ENCODE peak calls at places on chromosomes 4 and X, in five cellular contexts. One of them, this sample, is unnamed. For H3K36me3, the result is how much of the 10 kb centered on the place peaks cover.

GRCh38 chr4:59195867-59196266 is 2004.3 kb upstream of the ADGRL3 start:
- DNase-seq in BJ: no peak
- DNase-seq in SJSA1: no peak
- DNase-seq in ovary: no peak
- DNase-seq in NT2/D1: no peak
- DNase-seq in this sample: no peak

GRCh38 chrX:70049925-70050324 is at the start of gene AWAT2:
- DNase-seq in BJ: no peak
- DNase-seq in SJSA1: no peak
- DNase-seq in ovary: no peak
- DNase-seq in NT2/D1: no peak
- DNase-seq in this sample: no peak

GRCh38 chr4:7844247-7844991 is 95.2 kb downstream of the AFAP1 start:
- DNase-seq in BJ: peak
- DNase-seq in SJSA1: peak
- DNase-seq in ovary: peak
- DNase-seq in NT2/D1: peak
- DNase-seq in this sample: peak

GRCh38 chr4:14967982-14968381 is 34.3 kb upstream of the CPEB2 start:
- DNase-seq in BJ: no peak
- DNase-seq in SJSA1: no peak
- DNase-seq in ovary: no peak
- DNase-seq in NT2/D1: no peak
- DNase-seq in this sample: no peak

GRCh38 chrX:16612257-16612987 is 37.5 kb upstream of the S100G start:
- DNase-seq in BJ: no peak
- DNase-seq in SJSA1: no peak
- DNase-seq in ovary: no peak
- DNase-seq in NT2/D1: peak
- DNase-seq in this sample: no peak

GRCh38 chr4:93764647-93765246 is 63.8 kb upstream of the ATOH1 start:
- DNase-seq in BJ: peak
- DNase-seq in SJSA1: no peak
- DNase-seq in ovary: no peak
- DNase-seq in NT2/D1: no peak
- DNase-seq in this sample: peak

GRCh38 chrX:109740076-109740809 is 7.2 kb upstream of the ACSL4 start:
- DNase-seq in BJ: no peak
- DNase-seq in SJSA1: no peak
- DNase-seq in ovary: no peak
- DNase-seq in NT2/D1: no peak
- DNase-seq in this sample: no peak

GRCh38 chr4:159010563-159011260 is 92.2 kb upstream of the RAPGEF2 start:
- DNase-seq in BJ: peak
- DNase-seq in SJSA1: no peak
- DNase-seq in ovary: peak
- DNase-seq in NT2/D1: no peak
- DNase-seq in this sample: no peak

GRCh38 chr4:55269970-55270369 is 76.1 kb upstream of the SRD5A3 start:
- DNase-seq in BJ: no peak
- DNase-seq in SJSA1: no peak
- DNase-seq in ovary: no peak
- DNase-seq in NT2/D1: no peak
- DNase-seq in this sample: no peak

GRCh38 chrX:39755152-39756032 is 342.4 kb downstream of the BCOR start:
- DNase-seq in BJ: peak
- DNase-seq in SJSA1: peak
- DNase-seq in ovary: peak
- DNase-seq in NT2/D1: peak
- DNase-seq in this sample: peak

GRCh38 chr4:163400911-163401310 is 57.2 kb downstream of the NPY5R start:
- DNase-seq in BJ: no peak
- DNase-seq in SJSA1: no peak
- DNase-seq in ovary: no peak
- DNase-seq in NT2/D1: no peak
- DNase-seq in this sample: no peak

GRCh38 chrX:151974336-151975227 is at the start of gene GABRE:
- DNase-seq in BJ: no peak
- DNase-seq in SJSA1: peak
- DNase-seq in ovary: peak
- DNase-seq in NT2/D1: no peak
- DNase-seq in this sample: peak

GRCh38 chr4:136395212-136395722 is 1137.0 kb downstream of the PCDH18 start:
- DNase-seq in BJ: no peak
- DNase-seq in SJSA1: no peak
- DNase-seq in ovary: no peak
- DNase-seq in NT2/D1: no peak
- DNase-seq in this sample: peak

GRCh38 chr4:81260443-81261102 is 45.6 kb upstream of the PRKG2 start:
- DNase-seq in BJ: no peak
- DNase-seq in SJSA1: no peak
- DNase-seq in ovary: no peak
- DNase-seq in NT2/D1: no peak
- DNase-seq in this sample: no peak

GRCh38 chr4:87353592-87353991 is 30.9 kb upstream of the HSD17B13 start:
- DNase-seq in BJ: no peak
- DNase-seq in SJSA1: no peak
- DNase-seq in ovary: no peak
- DNase-seq in NT2/D1: peak
- DNase-seq in this sample: peak

GRCh38 chr4:94826206-94826605 is 68.5 kb downstream of the BMPR1B start:
- DNase-seq in BJ: no peak
- DNase-seq in SJSA1: no peak
- DNase-seq in ovary: no peak
- DNase-seq in NT2/D1: no peak
- DNase-seq in this sample: no peak

GRCh38 chr4:45629717-45630116 is 494.1 kb downstream of the GABRG1 start:
- DNase-seq in BJ: no peak
- DNase-seq in SJSA1: no peak
- DNase-seq in ovary: no peak
- DNase-seq in NT2/D1: no peak
- DNase-seq in this sample: no peak

GRCh38 chr4:23034726-23035125 is 342.0 kb downstream of the GBA3 start:
- DNase-seq in BJ: no peak
- DNase-seq in SJSA1: no peak
- DNase-seq in ovary: no peak
- DNase-seq in NT2/D1: no peak
- DNase-seq in this sample: no peak

GRCh38 chr4:2172627-2173231 is 69.2 kb downstream of the HAUS3 start:
- DNase-seq in BJ: no peak
- DNase-seq in SJSA1: no peak
- DNase-seq in ovary: no peak
- DNase-seq in NT2/D1: no peak
- DNase-seq in this sample: no peak

GRCh38 chr4:87240341-87240740 is 19.9 kb upstream of the KLHL8 start:
- DNase-seq in BJ: no peak
- DNase-seq in SJSA1: no peak
- DNase-seq in ovary: no peak
- DNase-seq in NT2/D1: no peak
- DNase-seq in this sample: no peak

GRCh38 chr4:72527038-72527646 is 41.9 kb downstream of the ADAMTS3 start:
- DNase-seq in BJ: no peak
- DNase-seq in SJSA1: no peak
- DNase-seq in ovary: no peak
- DNase-seq in NT2/D1: no peak
- DNase-seq in this sample: no peak

GRCh38 chr4:76962406-76963135 is 13.0 kb downstream of the SEPTIN11 start:
- DNase-seq in BJ: no peak
- DNase-seq in SJSA1: no peak
- DNase-seq in ovary: no peak
- DNase-seq in NT2/D1: no peak
- DNase-seq in this sample: no peak

GRCh38 chr4:168784786-168785461 is 225.1 kb downstream of the CBR4 start:
- DNase-seq in BJ: no peak
- DNase-seq in SJSA1: no peak
- DNase-seq in ovary: no peak
- DNase-seq in NT2/D1: no peak
- DNase-seq in this sample: no peak

GRCh38 chr4:84455697-84456096 is 43.4 kb downstream of the NKX6-1 start:
- DNase-seq in BJ: no peak
- DNase-seq in SJSA1: no peak
- DNase-seq in ovary: no peak
- DNase-seq in NT2/D1: no peak
- DNase-seq in this sample: no peak

GRCh38 chrX:19991350-19991718 is 473 bp upstream of the BCLAF3 start:
- DNase-seq in BJ: no peak
- DNase-seq in SJSA1: no peak
- DNase-seq in ovary: no peak
- DNase-seq in NT2/D1: no peak
- DNase-seq in this sample: no peak

GRCh38 chr4:96312049-96312685 is 472.3 kb downstream of the PDHA2 start:
- DNase-seq in BJ: no peak
- DNase-seq in SJSA1: no peak
- DNase-seq in ovary: no peak
- DNase-seq in NT2/D1: no peak
- DNase-seq in this sample: no peak

GRCh38 chr4:118834070-118834469 is 1.9 kb downstream of the SEC24D start:
- DNase-seq in BJ: no peak
- DNase-seq in SJSA1: no peak
- DNase-seq in ovary: no peak
- DNase-seq in NT2/D1: no peak
- DNase-seq in this sample: no peak

GRCh38 chr4:120055167-120055566 is 11.5 kb downstream of the MAD2L1 start:
- DNase-seq in BJ: no peak
- DNase-seq in SJSA1: no peak
- DNase-seq in ovary: no peak
- DNase-seq in NT2/D1: no peak
- DNase-seq in this sample: no peak

GRCh38 chrX:7214251-7214650 is 66.3 kb upstream of the PUDP start:
- DNase-seq in BJ: no peak
- DNase-seq in SJSA1: no peak
- DNase-seq in ovary: no peak
- DNase-seq in NT2/D1: no peak
- DNase-seq in this sample: no peak

GRCh38 chrX:31319586-31319985 is 247.7 kb upstream of the FTHL17 start:
- DNase-seq in BJ: no peak
- DNase-seq in SJSA1: no peak
- DNase-seq in ovary: no peak
- DNase-seq in NT2/D1: no peak
- DNase-seq in this sample: no peak
- H3K36me3 ChIP-seq in BJ: under half
- H3K36me3 ChIP-seq in SJSA1: under half
- H3K36me3 ChIP-seq in ovary: under half
- H3K36me3 ChIP-seq in NT2/D1: under half
- H3K36me3 ChIP-seq in this sample: under half

GRCh38 chr4:25658777-25659176 is 3.1 kb downstream of the SLC34A2 start:
- DNase-seq in BJ: no peak
- DNase-seq in SJSA1: no peak
- DNase-seq in ovary: no peak
- DNase-seq in NT2/D1: no peak
- DNase-seq in this sample: no peak

GRCh38 chr4:25658357-25658771 is 2.7 kb downstream of the SLC34A2 start:
- DNase-seq in BJ: no peak
- DNase-seq in SJSA1: no peak
- DNase-seq in ovary: no peak
- DNase-seq in NT2/D1: no peak
- DNase-seq in this sample: no peak

GRCh38 chr4:25666031-25666630 is 10.5 kb downstream of the SLC34A2 start:
- DNase-seq in BJ: no peak
- DNase-seq in SJSA1: no peak
- DNase-seq in ovary: no peak
- DNase-seq in NT2/D1: no peak
- DNase-seq in this sample: no peak

GRCh38 chr4:25663778-25664177 is 8.1 kb downstream of the SLC34A2 start:
- DNase-seq in BJ: no peak
- DNase-seq in SJSA1: no peak
- DNase-seq in ovary: no peak
- DNase-seq in NT2/D1: no peak
- DNase-seq in this sample: no peak

DNA sequence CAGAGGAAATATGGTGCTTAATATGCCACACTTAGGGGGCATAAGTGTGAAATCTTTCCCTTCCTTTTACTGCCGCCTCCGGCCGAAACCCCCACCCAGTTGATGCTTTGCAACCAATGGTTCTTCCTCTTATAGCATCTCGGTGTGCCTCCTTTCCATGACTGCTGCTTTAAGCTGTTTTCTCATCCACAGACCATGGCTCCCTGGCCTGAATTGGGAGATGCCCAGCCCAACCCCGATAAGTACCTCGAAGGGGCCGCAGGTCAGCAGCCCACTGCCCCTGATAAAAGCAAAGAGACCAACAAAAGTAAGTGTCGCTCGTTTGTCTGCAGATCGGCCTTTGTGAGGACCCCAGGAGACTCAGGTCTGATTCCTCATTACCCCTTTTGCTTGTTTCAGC is 6.7 kb downstream of the SLC34A2 start:
- DNase-seq in BJ: no peak
- DNase-seq in SJSA1: no peak
- DNase-seq in ovary: no peak
- DNase-seq in NT2/D1: no peak
- DNase-seq in this sample: no peak
- H3K36me3 ChIP-seq in BJ: under half
- H3K36me3 ChIP-seq in SJSA1: under half
- H3K36me3 ChIP-seq in ovary: under half
- H3K36me3 ChIP-seq in NT2/D1: under half
- H3K36me3 ChIP-seq in this sample: under half

DNA sequence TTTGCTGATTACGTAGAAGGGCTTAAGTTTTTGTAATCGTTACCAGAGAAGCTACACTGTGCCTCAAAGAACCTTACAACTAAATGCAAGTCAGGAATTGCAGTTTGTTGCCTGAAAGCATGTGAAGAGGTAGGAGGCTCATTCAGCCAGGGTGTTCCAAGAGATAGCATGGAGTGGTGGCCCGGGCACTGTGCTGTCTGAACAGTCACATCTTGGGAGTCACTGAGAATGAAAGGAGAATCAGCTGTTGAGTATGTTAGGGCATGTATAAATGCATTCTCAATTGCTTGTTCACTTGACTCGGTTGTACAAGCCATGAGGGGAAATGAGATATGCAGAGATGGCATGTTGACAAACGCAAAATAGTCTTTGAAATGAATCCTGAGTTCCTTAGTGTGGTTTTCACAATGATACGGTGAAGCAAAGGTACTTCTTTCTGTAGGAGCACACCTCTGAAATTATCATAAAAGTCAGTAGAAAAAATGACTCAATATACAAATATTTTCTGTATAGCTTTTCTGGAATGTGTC is 161.0 kb downstream of the DCTD start:
- DNase-seq in BJ: no peak
- DNase-seq in SJSA1: no peak
- DNase-seq in ovary: no peak
- DNase-seq in NT2/D1: no peak
- DNase-seq in this sample: no peak
- H3K36me3 ChIP-seq in BJ: under half
- H3K36me3 ChIP-seq in SJSA1: under half
- H3K36me3 ChIP-seq in ovary: under half
- H3K36me3 ChIP-seq in NT2/D1: under half
- H3K36me3 ChIP-seq in this sample: under half

GRCh38 chrX:74272230-74272629 is 31.8 kb upstream of the ZCCHC13 start:
- DNase-seq in BJ: no peak
- DNase-seq in SJSA1: no peak
- DNase-seq in ovary: no peak
- DNase-seq in NT2/D1: no peak
- DNase-seq in this sample: no peak
- H3K36me3 ChIP-seq in BJ: under half
- H3K36me3 ChIP-seq in SJSA1: under half
- H3K36me3 ChIP-seq in ovary: under half
- H3K36me3 ChIP-seq in NT2/D1: half or more
- H3K36me3 ChIP-seq in this sample: under half

This sample was measured in testis.